ENCODE peak calls at places on chromosomes 7 and 10, in ten cellular contexts. G is fibroblast of lung, V is HFFc6, F is spleen, S is omental fat pad, L is uterus, E is keratinocyte, K is AG09309, Z is esophagus squamous epithelium, N is ovary. T is an unnamed sample.

GRCh38 chr10:97095701-97096300 is 90.0 kb downstream of the SLIT1 start:
- DNase-seq in G (no peak), V (no peak), F (no peak), S (no peak), L (no peak), E (no peak), K (no peak), Z (no peak), N (no peak), T (no peak)

GRCh38 chr7:95320663-95321062 is 3.7 kb downstream of the PON1 start:
- DNase-seq in G (no peak), V (no peak), F (no peak), S (no peak), L (no peak), E (no peak), K (no peak), Z (no peak), N (no peak), T (no peak)

GRCh38 chr7:2621061-2621828 is 10.5 kb upstream of the TTYH3 start:
- DNase-seq in G (peak), V (peak), F (peak), S (no peak), L (peak), E (no peak), K (no peak), Z (no peak), N (peak), T (no peak)

GRCh38 chr7:16747095-16747494 is 6.5 kb upstream of the TSPAN13 start:
- DNase-seq in G (peak), V (no peak), F (no peak), S (no peak), L (no peak), E (no peak), K (no peak), Z (no peak), N (no peak), T (no peak)

GRCh38 chr7:89681448-89681847 is 472.8 kb upstream of the STEAP1 start:
- DNase-seq in G (no peak), V (no peak), F (no peak), S (no peak), L (no peak), E (no peak), K (no peak), Z (no peak), N (no peak), T (no peak)

GRCh38 chr10:130571674-130572073 is 435.5 kb downstream of the GLRX3 start:
- DNase-seq in G (no peak), V (no peak), F (no peak), S (no peak), L (no peak), E (no peak), K (no peak), Z (no peak), N (no peak), T (no peak)

GRCh38 chr7:158394936-158395335 is 192.7 kb downstream of the PTPRN2 start:
- DNase-seq in G (no peak), V (no peak), F (peak), S (no peak), L (no peak), E (no peak), K (no peak), Z (no peak), N (no peak), T (no peak)

GRCh38 chr7:151017370-151017952 is 6.8 kb downstream of the ATG9B start:
- DNase-seq in G (no peak), V (no peak), F (no peak), S (no peak), L (no peak), E (no peak), K (no peak), Z (no peak), N (no peak), T (no peak)

GRCh38 chr7:20541615-20542349 is 73.7 kb upstream of the ABCB5 start:
- DNase-seq in G (no peak), V (no peak), F (no peak), S (no peak), L (no peak), E (peak), K (no peak), Z (no peak), N (no peak), T (peak)

GRCh38 chr10:93821051-93821772 is 63.5 kb downstream of the LGI1 start:
- DNase-seq in G (peak), V (peak), F (no peak), S (no peak), L (no peak), E (no peak), K (peak), Z (no peak), N (no peak), T (no peak)

GRCh38 chr7:69765879-69766278 is 167.6 kb downstream of the AUTS2 start:
- DNase-seq in G (no peak), V (no peak), F (no peak), S (no peak), L (no peak), E (no peak), K (no peak), Z (no peak), N (no peak), T (no peak)

GRCh38 chr7:79664884-79665676 is 211.6 kb upstream of the MAGI2 start:
- DNase-seq in G (no peak), V (no peak), F (no peak), S (no peak), L (no peak), E (no peak), K (no peak), Z (no peak), N (no peak), T (no peak)

GRCh38 chr7:131111792-131112191 is 215.9 kb upstream of the MKLN1 start:
- DNase-seq in G (no peak), V (no peak), F (no peak), S (no peak), L (no peak), E (no peak), K (no peak), Z (no peak), N (no peak), T (no peak)

GRCh38 chr7:108454674-108455523 is 1.3 kb downstream of the NRCAM start:
- DNase-seq in G (peak), V (no peak), F (peak), S (no peak), L (no peak), E (no peak), K (no peak), Z (no peak), N (no peak), T (peak)

GRCh38 chr7:15424468-15424867 is 137.3 kb downstream of the AGMO start:
- DNase-seq in G (no peak), V (peak), F (no peak), S (no peak), L (no peak), E (no peak), K (peak), Z (no peak), N (no peak), T (no peak)

GRCh38 chr10:14447112-14447839 is 116.6 kb upstream of the FRMD4A start:
- DNase-seq in G (no peak), V (no peak), F (no peak), S (no peak), L (no peak), E (no peak), K (no peak), Z (no peak), N (no peak), T (no peak)

GRCh38 chr10:132847416-132847777 is 61.5 kb upstream of the NKX6-2 start:
- DNase-seq in G (no peak), V (no peak), F (peak), S (no peak), L (no peak), E (no peak), K (no peak), Z (no peak), N (no peak), T (no peak)

GRCh38 chr7:80682744-80683143 is 44.3 kb downstream of the CD36 start:
- DNase-seq in G (no peak), V (no peak), F (no peak), S (no peak), L (no peak), E (no peak), K (no peak), Z (no peak), N (no peak), T (no peak)

GRCh38 chr10:118926018-118926417 is 103.5 kb upstream of the NANOS1 start:
- DNase-seq in G (no peak), V (no peak), F (no peak), S (no peak), L (no peak), E (no peak), K (no peak), Z (no peak), N (no peak), T (no peak)

GRCh38 chr10:27547482-27547881 is 43.4 kb downstream of the RAB18 start:
- DNase-seq in G (no peak), V (no peak), F (no peak), S (no peak), L (no peak), E (no peak), K (no peak), Z (no peak), N (no peak), T (no peak)

GRCh38 chr10:37495415-37495814 is 362.0 kb downstream of the ZNF248 start:
- DNase-seq in G (no peak), V (no peak), F (no peak), S (no peak), L (no peak), E (no peak), K (no peak), Z (no peak), N (no peak), T (no peak)
- TF ChIP-seq CTCF in G (no peak), V (peak), F (no peak), S (no peak), L (peak), E (no peak), K (peak), Z (peak), N (no peak), T (peak)

DNA sequence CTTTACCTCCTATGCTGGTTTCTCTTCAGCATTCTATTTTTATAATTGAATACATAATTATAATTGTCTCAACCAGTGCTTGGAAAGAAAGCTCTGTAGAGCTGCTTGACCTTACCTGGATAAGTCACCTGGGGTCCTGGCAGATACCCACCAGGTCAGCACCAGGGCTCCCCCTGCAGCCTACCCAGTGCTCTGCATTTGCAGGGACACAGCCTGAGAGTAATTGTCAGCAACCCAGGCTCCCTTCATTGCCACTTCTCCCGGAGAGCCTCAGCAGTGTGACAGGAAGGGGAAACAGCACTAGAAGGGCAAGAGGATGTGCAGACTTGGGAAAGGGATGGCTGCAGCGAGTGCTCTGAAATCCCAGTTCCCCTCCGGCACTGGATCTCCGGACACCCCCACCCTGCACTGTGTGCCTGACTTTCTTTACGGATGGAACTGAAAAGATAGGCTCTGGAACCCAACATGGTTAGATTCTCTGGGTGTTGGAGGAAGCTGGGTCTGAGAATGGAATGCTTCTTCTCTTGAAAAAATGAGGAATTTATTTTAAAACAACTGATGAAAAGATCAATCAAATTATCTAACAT is 11.4 kb upstream of the PAX4 start:
- DNase-seq in G (no peak), V (no peak), F (no peak), S (no peak), L (no peak), E (no peak), K (no peak), Z (no peak), N (no peak), T (peak)
- TF ChIP-seq CTCF in G (peak), V (peak), F (no peak), S (no peak), L (no peak), E (peak), K (peak), Z (no peak), N (no peak), T (peak)

GRCh38 chr7:143395187-143396149 is 13.2 kb downstream of the EPHA1 start:
- DNase-seq in G (no peak), V (no peak), F (no peak), S (no peak), L (no peak), E (no peak), K (no peak), Z (no peak), N (no peak), T (no peak)
- TF ChIP-seq CTCF in G (no peak), V (peak), F (no peak), S (no peak), L (no peak), E (no peak), K (peak), Z (no peak), N (no peak), T (no peak)

DNA sequence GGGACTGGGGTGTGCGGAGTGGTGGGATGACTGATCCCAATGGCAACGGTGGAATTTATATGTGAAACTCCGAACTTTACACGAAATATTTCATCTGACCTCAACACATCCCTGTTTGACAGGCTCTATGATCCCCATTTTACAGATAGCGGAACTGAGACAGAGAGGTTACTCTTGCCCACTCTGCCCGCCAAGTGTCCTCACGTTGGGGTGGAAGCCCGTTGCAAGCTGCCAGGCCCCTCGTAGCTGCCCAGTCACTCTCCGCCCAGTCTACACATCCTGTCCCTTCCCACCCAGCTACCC is 397 bp upstream of the NFE2L3 start:
- DNase-seq in G (no peak), V (no peak), F (no peak), S (no peak), L (no peak), E (no peak), K (no peak), Z (no peak), N (no peak), T (no peak)
- TF ChIP-seq CTCF in G (no peak), V (no peak), F (no peak), S (no peak), L (no peak), E (no peak), K (no peak), Z (no peak), N (no peak), T (no peak)

GRCh38 chr10:116627386-116627933 is 6.7 kb downstream of the PNLIPRP2 start:
- DNase-seq in G (no peak), V (no peak), F (no peak), S (no peak), L (no peak), E (no peak), K (no peak), Z (no peak), N (peak), T (no peak)
- TF ChIP-seq CTCF in G (no peak), V (peak), F (no peak), S (no peak), L (peak), E (peak), K (peak), Z (peak), N (peak), T (no peak)